ENCODE peak calls at places on chromosomes 1 and 21, in eight cellular contexts. One of them, this sample, is unnamed. For H3K4me1, the result is how much of the 10 kb centered on the place peaks cover.

GRCh38 chr1:117590273-117590925 is 15.4 kb upstream of the TENT5C start:
- DNase-seq in GM23338: peak
- DNase-seq in K562: no peak
- DNase-seq in endothelial cell of umbilical vein: no peak
- DNase-seq in fibroblast of lung: no peak
- DNase-seq in mammary epithelial cell: no peak
- DNase-seq in GM23248: no peak
- DNase-seq in HCT116: no peak
- DNase-seq in this sample: no peak

GRCh38 chr1:185244015-185244747 is 72.9 kb downstream of the IVNS1ABP start:
- DNase-seq in GM23338: no peak
- DNase-seq in K562: no peak
- DNase-seq in endothelial cell of umbilical vein: peak
- DNase-seq in fibroblast of lung: peak
- DNase-seq in mammary epithelial cell: peak
- DNase-seq in GM23248: peak
- DNase-seq in HCT116: no peak
- DNase-seq in this sample: peak

GRCh38 chr1:34419662-34420061 is 243.0 kb downstream of the C1orf94 start:
- DNase-seq in GM23338: peak
- DNase-seq in K562: peak
- DNase-seq in endothelial cell of umbilical vein: no peak
- DNase-seq in fibroblast of lung: peak
- DNase-seq in mammary epithelial cell: no peak
- DNase-seq in GM23248: peak
- DNase-seq in HCT116: no peak
- DNase-seq in this sample: no peak

GRCh38 chr1:167799747-167800146 is 78.0 kb downstream of the MPZL1 start:
- DNase-seq in GM23338: no peak
- DNase-seq in K562: no peak
- DNase-seq in endothelial cell of umbilical vein: no peak
- DNase-seq in fibroblast of lung: no peak
- DNase-seq in mammary epithelial cell: peak
- DNase-seq in GM23248: no peak
- DNase-seq in HCT116: no peak
- DNase-seq in this sample: no peak

GRCh38 chr21:39955326-39955725 is 88.1 kb downstream of the PCP4 start:
- DNase-seq in GM23338: no peak
- DNase-seq in K562: no peak
- DNase-seq in endothelial cell of umbilical vein: no peak
- DNase-seq in fibroblast of lung: no peak
- DNase-seq in mammary epithelial cell: no peak
- DNase-seq in GM23248: no peak
- DNase-seq in HCT116: no peak
- DNase-seq in this sample: no peak

GRCh38 chr1:50644447-50645105 is 221.3 kb upstream of the DMRTA2 start:
- DNase-seq in GM23338: peak
- DNase-seq in K562: no peak
- DNase-seq in endothelial cell of umbilical vein: no peak
- DNase-seq in fibroblast of lung: no peak
- DNase-seq in mammary epithelial cell: no peak
- DNase-seq in GM23248: no peak
- DNase-seq in HCT116: no peak
- DNase-seq in this sample: no peak

GRCh38 chr1:156119503-156120209 is 5.1 kb downstream of the LMNA start:
- DNase-seq in GM23338: no peak
- DNase-seq in K562: peak
- DNase-seq in endothelial cell of umbilical vein: peak
- DNase-seq in fibroblast of lung: peak
- DNase-seq in mammary epithelial cell: peak
- DNase-seq in GM23248: peak
- DNase-seq in HCT116: no peak
- DNase-seq in this sample: no peak

GRCh38 chr1:113809651-113810602 is 2.3 kb downstream of the RSBN1 start:
- DNase-seq in GM23338: no peak
- DNase-seq in K562: no peak
- DNase-seq in endothelial cell of umbilical vein: peak
- DNase-seq in fibroblast of lung: peak
- DNase-seq in mammary epithelial cell: no peak
- DNase-seq in GM23248: peak
- DNase-seq in HCT116: no peak
- DNase-seq in this sample: no peak

GRCh38 chr1:169003864-169004516 is 102.5 kb upstream of the ATP1B1 start:
- DNase-seq in GM23338: no peak
- DNase-seq in K562: no peak
- DNase-seq in endothelial cell of umbilical vein: peak
- DNase-seq in fibroblast of lung: peak
- DNase-seq in mammary epithelial cell: no peak
- DNase-seq in GM23248: peak
- DNase-seq in HCT116: no peak
- DNase-seq in this sample: no peak

GRCh38 chr1:74375376-74375775 is 137.0 kb downstream of the LRRC53 start:
- DNase-seq in GM23338: no peak
- DNase-seq in K562: no peak
- DNase-seq in endothelial cell of umbilical vein: no peak
- DNase-seq in fibroblast of lung: peak
- DNase-seq in mammary epithelial cell: no peak
- DNase-seq in GM23248: no peak
- DNase-seq in HCT116: no peak
- DNase-seq in this sample: no peak

GRCh38 chr1:100053727-100054126 is 79.0 kb downstream of the SASS6 start:
- DNase-seq in GM23338: no peak
- DNase-seq in K562: no peak
- DNase-seq in endothelial cell of umbilical vein: no peak
- DNase-seq in fibroblast of lung: no peak
- DNase-seq in mammary epithelial cell: no peak
- DNase-seq in GM23248: no peak
- DNase-seq in HCT116: no peak
- DNase-seq in this sample: no peak

GRCh38 chr21:45505416-45506021 is 36.7 kb downstream of the SLC19A1 start:
- DNase-seq in GM23338: no peak
- DNase-seq in K562: no peak
- DNase-seq in endothelial cell of umbilical vein: no peak
- DNase-seq in fibroblast of lung: no peak
- DNase-seq in mammary epithelial cell: no peak
- DNase-seq in GM23248: no peak
- DNase-seq in HCT116: no peak
- DNase-seq in this sample: no peak

GRCh38 chr1:201362906-201363305 is 14.6 kb downstream of the TNNT2 start:
- DNase-seq in GM23338: no peak
- DNase-seq in K562: no peak
- DNase-seq in endothelial cell of umbilical vein: no peak
- DNase-seq in fibroblast of lung: no peak
- DNase-seq in mammary epithelial cell: no peak
- DNase-seq in GM23248: no peak
- DNase-seq in HCT116: no peak
- DNase-seq in this sample: no peak

GRCh38 chr21:45460011-45460565 is 55.1 kb downstream of the COL18A1 start:
- DNase-seq in GM23338: no peak
- DNase-seq in K562: no peak
- DNase-seq in endothelial cell of umbilical vein: no peak
- DNase-seq in fibroblast of lung: no peak
- DNase-seq in mammary epithelial cell: no peak
- DNase-seq in GM23248: no peak
- DNase-seq in HCT116: no peak
- DNase-seq in this sample: no peak

GRCh38 chr1:65003316-65003664 is 36.9 kb upstream of the JAK1 start:
- DNase-seq in GM23338: peak
- DNase-seq in K562: no peak
- DNase-seq in endothelial cell of umbilical vein: no peak
- DNase-seq in fibroblast of lung: no peak
- DNase-seq in mammary epithelial cell: no peak
- DNase-seq in GM23248: no peak
- DNase-seq in HCT116: no peak
- DNase-seq in this sample: no peak
- TF ChIP-seq EZH2 in GM23338: no peak
- TF ChIP-seq EZH2 in K562: no peak
- TF ChIP-seq EZH2 in endothelial cell of umbilical vein: no peak
- TF ChIP-seq EZH2 in fibroblast of lung: no peak
- TF ChIP-seq EZH2 in mammary epithelial cell: no peak
- TF ChIP-seq EZH2 in GM23248: no peak
- TF ChIP-seq EZH2 in HCT116: no peak
- TF ChIP-seq EZH2 in this sample: no peak

GRCh38 chr1:53683986-53684740 is 54.8 kb downstream of the GLIS1 start:
- DNase-seq in GM23338: peak
- DNase-seq in K562: no peak
- DNase-seq in endothelial cell of umbilical vein: no peak
- DNase-seq in fibroblast of lung: no peak
- DNase-seq in mammary epithelial cell: no peak
- DNase-seq in GM23248: no peak
- DNase-seq in HCT116: no peak
- DNase-seq in this sample: no peak
- H3K4me1 ChIP-seq in GM23338: under half
- H3K4me1 ChIP-seq in K562: under half
- H3K4me1 ChIP-seq in endothelial cell of umbilical vein: under half
- H3K4me1 ChIP-seq in fibroblast of lung: under half
- H3K4me1 ChIP-seq in mammary epithelial cell: under half
- H3K4me1 ChIP-seq in GM23248: under half
- H3K4me1 ChIP-seq in HCT116: under half
- H3K4me1 ChIP-seq in this sample: under half

GRCh38 chr1:90706437-90707362 is 10.4 kb downstream of the BARHL2 start:
- DNase-seq in GM23338: peak
- DNase-seq in K562: no peak
- DNase-seq in endothelial cell of umbilical vein: no peak
- DNase-seq in fibroblast of lung: no peak
- DNase-seq in mammary epithelial cell: peak
- DNase-seq in GM23248: peak
- DNase-seq in HCT116: no peak
- DNase-seq in this sample: no peak
- TF ChIP-seq EZH2 in GM23338: peak
- TF ChIP-seq EZH2 in K562: no peak
- TF ChIP-seq EZH2 in endothelial cell of umbilical vein: peak
- TF ChIP-seq EZH2 in fibroblast of lung: no peak
- TF ChIP-seq EZH2 in mammary epithelial cell: peak
- TF ChIP-seq EZH2 in GM23248: peak
- TF ChIP-seq EZH2 in HCT116: no peak
- TF ChIP-seq EZH2 in this sample: peak

GRCh38 chr1:205187420-205187819 is 24.1 kb downstream of the DSTYK start:
- DNase-seq in GM23338: no peak
- DNase-seq in K562: no peak
- DNase-seq in endothelial cell of umbilical vein: no peak
- DNase-seq in fibroblast of lung: no peak
- DNase-seq in mammary epithelial cell: no peak
- DNase-seq in GM23248: no peak
- DNase-seq in HCT116: no peak
- DNase-seq in this sample: no peak

GRCh38 chr1:205188132-205188531 is 23.4 kb downstream of the DSTYK start:
- DNase-seq in GM23338: no peak
- DNase-seq in K562: no peak
- DNase-seq in endothelial cell of umbilical vein: no peak
- DNase-seq in fibroblast of lung: no peak
- DNase-seq in mammary epithelial cell: no peak
- DNase-seq in GM23248: peak
- DNase-seq in HCT116: no peak
- DNase-seq in this sample: no peak

GRCh38 chr1:205189162-205189561 is 22.3 kb downstream of the DSTYK start:
- DNase-seq in GM23338: no peak
- DNase-seq in K562: no peak
- DNase-seq in endothelial cell of umbilical vein: peak
- DNase-seq in fibroblast of lung: no peak
- DNase-seq in mammary epithelial cell: no peak
- DNase-seq in GM23248: no peak
- DNase-seq in HCT116: no peak
- DNase-seq in this sample: no peak

GRCh38 chr1:205183676-205184335 is 27.7 kb downstream of the DSTYK start:
- DNase-seq in GM23338: no peak
- DNase-seq in K562: no peak
- DNase-seq in endothelial cell of umbilical vein: no peak
- DNase-seq in fibroblast of lung: peak
- DNase-seq in mammary epithelial cell: no peak
- DNase-seq in GM23248: peak
- DNase-seq in HCT116: no peak
- DNase-seq in this sample: no peak

DNA sequence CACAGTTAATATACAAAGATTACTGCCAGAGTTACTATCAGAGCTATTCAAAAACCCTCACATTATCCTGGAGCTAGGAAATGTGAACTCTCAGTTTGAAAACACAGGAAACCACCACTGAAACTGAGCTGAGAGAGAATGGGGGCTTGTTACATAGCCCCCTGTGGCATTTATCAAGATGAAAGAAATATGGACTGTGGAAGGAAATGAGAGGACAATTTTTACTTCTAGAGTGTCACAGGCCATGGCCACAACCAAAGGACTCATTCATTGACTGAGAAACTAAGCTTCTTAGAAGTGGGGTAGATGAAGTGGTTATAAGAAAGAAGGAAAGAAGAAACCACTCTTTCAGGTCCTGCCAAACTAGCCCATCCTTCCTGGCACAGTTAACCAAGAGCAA is 25.3 kb downstream of the DSTYK start:
- DNase-seq in GM23338: no peak
- DNase-seq in K562: no peak
- DNase-seq in endothelial cell of umbilical vein: no peak
- DNase-seq in fibroblast of lung: no peak
- DNase-seq in mammary epithelial cell: no peak
- DNase-seq in GM23248: no peak
- DNase-seq in HCT116: no peak
- DNase-seq in this sample: no peak
- H3K4me1 ChIP-seq in GM23338: under half
- H3K4me1 ChIP-seq in K562: under half
- H3K4me1 ChIP-seq in endothelial cell of umbilical vein: under half
- H3K4me1 ChIP-seq in fibroblast of lung: under half
- H3K4me1 ChIP-seq in mammary epithelial cell: under half
- H3K4me1 ChIP-seq in GM23248: under half
- H3K4me1 ChIP-seq in HCT116: under half
- H3K4me1 ChIP-seq in this sample: under half

GRCh38 chr1:147077081-147077480 is 95.2 kb downstream of the PRKAB2 start:
- DNase-seq in GM23338: peak
- DNase-seq in K562: no peak
- DNase-seq in endothelial cell of umbilical vein: no peak
- DNase-seq in fibroblast of lung: no peak
- DNase-seq in mammary epithelial cell: no peak
- DNase-seq in GM23248: no peak
- DNase-seq in HCT116: no peak
- DNase-seq in this sample: no peak
- TF ChIP-seq EZH2 in GM23338: peak
- TF ChIP-seq EZH2 in K562: no peak
- TF ChIP-seq EZH2 in endothelial cell of umbilical vein: no peak
- TF ChIP-seq EZH2 in fibroblast of lung: no peak
- TF ChIP-seq EZH2 in mammary epithelial cell: no peak
- TF ChIP-seq EZH2 in GM23248: no peak
- TF ChIP-seq EZH2 in HCT116: no peak
- TF ChIP-seq EZH2 in this sample: no peak

DNA sequence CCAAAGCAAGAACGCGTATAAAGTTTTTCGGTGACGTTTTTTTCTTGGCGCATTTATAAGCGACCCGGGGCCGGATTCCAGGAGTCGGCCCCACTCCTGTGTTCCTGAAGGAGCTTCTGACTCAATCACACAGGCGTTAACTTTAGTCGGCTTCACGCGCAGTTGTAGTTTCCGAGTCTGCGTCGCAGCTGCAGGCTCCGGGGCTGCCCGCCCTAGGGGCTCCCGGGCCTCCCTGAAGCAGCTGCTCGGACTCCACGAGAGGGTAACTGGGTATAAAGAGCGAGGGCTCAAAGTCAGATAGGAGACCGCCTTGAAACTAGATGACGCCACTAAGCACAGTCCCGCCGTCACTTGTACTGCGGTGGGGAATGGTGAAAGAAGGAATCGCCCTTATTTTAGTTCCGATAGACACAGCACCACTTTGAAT is 768 bp upstream of the KLHL21 start:
- DNase-seq in GM23338: peak
- DNase-seq in K562: no peak
- DNase-seq in endothelial cell of umbilical vein: peak
- DNase-seq in fibroblast of lung: peak
- DNase-seq in mammary epithelial cell: no peak
- DNase-seq in GM23248: peak
- DNase-seq in HCT116: no peak
- DNase-seq in this sample: no peak
- H3K4me1 ChIP-seq in GM23338: under half
- H3K4me1 ChIP-seq in K562: half or more
- H3K4me1 ChIP-seq in endothelial cell of umbilical vein: under half
- H3K4me1 ChIP-seq in fibroblast of lung: under half
- H3K4me1 ChIP-seq in mammary epithelial cell: under half
- H3K4me1 ChIP-seq in GM23248: under half
- H3K4me1 ChIP-seq in HCT116: under half
- H3K4me1 ChIP-seq in this sample: under half

This sample was measured in keratinocyte.